ENCODE peak calls at places on chromosomes 13 and 19, in five cellular contexts. B, R, P, T and C are unnamed samples.

GRCh38 chr19:15595069-15595468 is 19.9 kb upstream of the CYP4F8 start:
- DNase-seq in P (no peak), B (no peak), T (no peak), R (no peak), C (no peak)

GRCh38 chr19:11479470-11480080 is 1.3 kb downstream of the ELAVL3 start:
- DNase-seq in R (no peak), B (no peak), T (no peak), P (no peak), C (no peak)

GRCh38 chr13:90868321-90868920 is 479.1 kb upstream of the MIR17HG start:
- DNase-seq in B (no peak), T (peak), R (no peak), P (no peak), C (no peak)

GRCh38 chr13:91031508-91031907 is 316.0 kb upstream of the MIR17HG start:
- DNase-seq in R (no peak), T (no peak), P (no peak), B (no peak), C (no peak)

GRCh38 chr13:97492257-97492656 is 58.3 kb downstream of the RAP2A start:
- DNase-seq in T (no peak), R (no peak), B (no peak), P (no peak), C (no peak)

GRCh38 chr13:107993239-107993948 is 221.9 kb downstream of the LIG4 start:
- DNase-seq in T (no peak), R (no peak), P (no peak), B (no peak), C (no peak)

GRCh38 chr13:98651716-98652115 is 74.8 kb upstream of the STK24 start:
- DNase-seq in B (no peak), P (no peak), R (no peak), T (no peak), C (no peak)

GRCh38 chr19:19445911-19446361 is 40.5 kb downstream of the GATAD2A start:
- DNase-seq in R (no peak), T (no peak), B (no peak), P (no peak), C (no peak)

GRCh38 chr19:1745589-1746031 is 7.7 kb upstream of the ONECUT3 start:
- DNase-seq in B (no peak), R (no peak), P (no peak), T (peak), C (no peak)

GRCh38 chr13:48437381-48437780 is 24.5 kb upstream of the LPAR6 start:
- DNase-seq in T (peak), R (peak), B (no peak), P (no peak), C (no peak)

GRCh38 chr13:33381906-33382305 is 96.4 kb upstream of the STARD13 start:
- DNase-seq in P (no peak), T (no peak), R (no peak), B (no peak), C (no peak)

GRCh38 chr13:19023115-19023514 is 158.5 kb downstream of the TUBA3C start:
- DNase-seq in P (no peak), R (no peak), T (no peak), B (no peak), C (no peak)

GRCh38 chr19:33448159-33448516 is 73.5 kb downstream of the PEPD start:
- DNase-seq in P (peak), R (no peak), B (no peak), T (no peak), C (no peak)

GRCh38 chr19:33446156-33446917 is 72.8 kb downstream of the CEBPG start:
- DNase-seq in R (no peak), T (no peak), B (no peak), P (peak), C (no peak)

GRCh38 chr19:33445752-33446070 is 72.2 kb downstream of the CEBPG start:
- DNase-seq in R (no peak), B (no peak), T (no peak), P (peak), C (no peak)

GRCh38 chr19:33446918-33447293 is 73.4 kb downstream of the CEBPG start:
- DNase-seq in T (no peak), B (no peak), R (no peak), P (peak), C (no peak)

DNA sequence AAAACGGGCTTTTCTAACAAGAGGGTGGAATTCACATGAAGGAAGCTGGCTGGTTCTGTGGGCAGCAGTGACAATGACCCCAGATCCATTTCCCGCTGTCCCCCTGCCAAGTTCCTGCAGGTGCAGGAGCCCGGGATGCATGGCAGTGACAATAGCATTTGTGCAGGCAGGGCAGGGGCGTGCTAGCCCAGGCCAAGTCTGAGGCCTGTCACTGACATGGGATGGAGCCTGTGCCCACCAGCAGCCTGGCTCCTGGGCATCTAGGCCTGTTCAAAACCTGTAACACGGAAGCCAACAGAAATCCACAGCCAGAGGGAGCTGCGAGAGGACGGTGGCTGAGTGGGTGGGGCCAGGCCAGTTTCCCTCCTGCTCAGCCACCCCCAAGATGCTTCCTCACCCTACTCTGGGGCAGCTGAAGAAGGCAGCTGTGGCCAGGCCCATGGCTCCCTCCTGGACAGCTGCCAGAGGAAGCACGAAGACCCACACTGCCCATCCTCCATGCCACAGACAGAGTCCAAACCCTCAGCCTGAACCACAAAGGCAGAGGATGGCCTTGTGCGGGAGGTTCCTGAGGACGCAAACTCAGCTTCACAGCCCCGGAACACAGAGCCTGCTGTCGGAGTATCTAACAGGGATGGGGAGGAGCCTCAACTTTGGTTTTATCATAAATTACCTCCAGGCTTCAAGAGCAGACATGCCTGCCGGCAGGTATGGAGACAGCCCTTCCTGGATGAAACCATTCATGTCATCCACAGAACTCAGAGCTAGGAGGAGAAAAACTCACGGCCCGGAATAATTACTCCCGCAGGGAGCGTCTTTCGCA is 74.0 kb downstream of the CEBPG start:
- DNase-seq in B (no peak), P (peak), R (no peak), T (no peak), C (no peak)
- TF ChIP-seq CTCF in B (no peak), P (no peak), R (no peak), T (no peak), C (no peak)

GRCh38 chr19:46571495-46571894 is 29.6 kb upstream of the CALM3 start:
- DNase-seq in T (peak), R (peak), P (no peak), B (no peak), C (no peak)
- TF ChIP-seq CTCF in T (peak), R (no peak), P (no peak), B (peak), C (no peak)

DNA sequence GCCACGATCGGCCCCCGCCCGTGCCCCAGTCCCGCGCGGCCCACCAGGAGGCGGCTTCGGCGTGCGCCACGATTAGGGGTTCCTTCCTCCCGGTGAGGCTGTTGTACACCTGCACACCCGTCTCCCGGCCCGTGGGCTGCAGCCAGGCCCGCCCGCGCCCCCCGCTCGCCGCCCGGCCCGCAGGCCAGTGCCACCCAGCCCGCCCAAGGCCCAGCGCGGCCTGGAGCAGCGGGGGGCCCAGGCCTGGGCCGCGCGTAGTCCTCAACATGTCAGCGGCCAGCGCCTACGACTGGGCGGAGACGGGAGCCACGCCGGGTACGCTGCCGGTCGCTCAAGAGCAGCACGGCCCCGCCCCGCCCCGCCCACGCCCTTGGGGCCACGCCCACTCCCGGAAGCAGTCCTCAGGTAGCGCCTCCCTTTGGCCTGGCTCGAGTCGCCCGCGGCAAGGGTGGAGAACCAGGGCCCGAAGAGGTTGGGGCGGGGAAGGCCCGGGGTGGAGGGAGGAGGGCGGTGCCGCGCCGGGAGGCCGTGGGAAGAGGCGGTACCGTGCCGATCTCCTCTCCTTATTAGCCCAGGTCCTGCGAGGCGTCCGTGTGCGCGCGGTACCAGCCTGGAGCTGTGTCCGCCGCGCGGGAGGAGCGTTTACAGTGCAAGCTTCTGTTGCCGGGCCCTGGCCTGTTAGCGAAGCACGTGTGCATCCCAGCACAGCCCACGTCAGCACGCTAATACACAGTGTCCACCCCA is at the start of gene CARS2:
- DNase-seq in P (peak), T (peak), R (peak), B (peak), C (peak)
- TF ChIP-seq CTCF in P (peak), T (peak), R (peak), B (no peak), C (no peak)

GRCh38 chr13:114074671-114075315 is 57.6 kb downstream of the RASA3 start:
- DNase-seq in R (no peak), T (no peak), P (peak), B (no peak), C (no peak)

GRCh38 chr13:114077121-114077937 is 55.1 kb downstream of the RASA3 start:
- DNase-seq in B (no peak), P (peak), T (no peak), R (no peak), C (no peak)

GRCh38 chr13:114077938-114078335 is 54.5 kb downstream of the RASA3 start:
- DNase-seq in B (no peak), T (peak), R (no peak), P (peak), C (no peak)

GRCh38 chr13:114073881-114074551 is 58.4 kb downstream of the RASA3 start:
- DNase-seq in B (no peak), R (no peak), T (no peak), P (peak), C (no peak)

DNA sequence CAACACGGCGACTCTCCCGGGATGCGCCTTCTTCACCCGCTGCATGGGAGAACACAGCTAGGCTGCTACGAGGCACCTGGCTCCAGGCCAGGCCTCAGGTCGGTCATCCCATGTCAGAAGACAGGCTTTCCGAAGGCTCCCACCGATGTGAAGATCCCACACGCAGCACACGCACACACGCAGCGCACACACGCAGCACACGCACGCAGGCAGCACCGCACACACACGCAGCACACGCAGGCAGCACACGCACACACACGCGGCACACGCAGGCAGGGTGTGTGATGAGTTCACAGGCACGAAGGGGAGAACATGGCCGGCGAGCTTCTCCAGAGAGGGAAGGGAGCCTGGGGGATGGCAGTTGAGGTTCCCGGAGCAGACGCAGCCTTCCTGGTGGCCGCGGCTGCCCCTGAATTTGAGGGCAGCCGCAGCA is 56.1 kb downstream of the RASA3 start:
- DNase-seq in T (no peak), P (peak), B (no peak), R (no peak), C (no peak)
- TF ChIP-seq CTCF in T (no peak), P (no peak), B (no peak), R (no peak), C (no peak)

GRCh38 chr19:29478578-29479565 is 46.9 kb upstream of the VSTM2B start:
- DNase-seq in B (no peak), R (no peak), T (no peak), P (no peak), C (no peak)
- TF ChIP-seq CTCF in B (peak), R (peak), T (peak), P (peak), C (no peak)

GRCh38 chr19:38497907-38498306 is 64.4 kb downstream of the RYR1 start:
- DNase-seq in B (no peak), T (no peak), R (no peak), P (no peak), C (no peak)

GRCh38 chr19:38499532-38499931 is 66.0 kb downstream of the RYR1 start:
- DNase-seq in R (no peak), B (no peak), P (no peak), T (no peak), C (no peak)

GRCh38 chr19:38496603-38497487 is 63.4 kb downstream of the RYR1 start:
- DNase-seq in T (no peak), P (no peak), B (no peak), R (no peak), C (no peak)

GRCh38 chr19:38502410-38503143 is 69.1 kb downstream of the RYR1 start:
- DNase-seq in B (no peak), T (no peak), R (no peak), P (no peak), C (no peak)

DNA sequence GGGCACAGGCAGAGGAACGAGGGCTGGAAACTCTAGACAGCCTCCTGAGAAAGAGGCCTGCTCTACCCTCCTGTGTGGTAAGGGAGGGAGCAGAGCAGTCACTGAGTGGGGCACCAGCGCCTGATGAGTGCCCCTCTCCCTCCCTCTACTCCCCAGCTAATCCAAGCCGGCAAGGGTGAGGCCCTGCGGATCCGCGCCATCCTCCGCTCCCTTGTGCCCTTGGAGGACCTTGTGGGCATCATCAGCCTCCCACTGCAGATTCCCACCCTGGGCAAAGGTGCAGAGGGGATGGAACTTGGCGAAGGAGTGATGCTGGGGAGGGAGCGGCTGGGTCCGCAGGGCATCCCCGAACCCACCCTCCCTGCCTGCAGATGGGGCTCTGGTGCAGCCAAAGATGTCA is 67.0 kb downstream of the RYR1 start:
- DNase-seq in B (no peak), R (no peak), T (no peak), P (no peak), C (no peak)
- TF ChIP-seq CTCF in B (no peak), R (no peak), T (no peak), P (no peak), C (no peak)

DNA sequence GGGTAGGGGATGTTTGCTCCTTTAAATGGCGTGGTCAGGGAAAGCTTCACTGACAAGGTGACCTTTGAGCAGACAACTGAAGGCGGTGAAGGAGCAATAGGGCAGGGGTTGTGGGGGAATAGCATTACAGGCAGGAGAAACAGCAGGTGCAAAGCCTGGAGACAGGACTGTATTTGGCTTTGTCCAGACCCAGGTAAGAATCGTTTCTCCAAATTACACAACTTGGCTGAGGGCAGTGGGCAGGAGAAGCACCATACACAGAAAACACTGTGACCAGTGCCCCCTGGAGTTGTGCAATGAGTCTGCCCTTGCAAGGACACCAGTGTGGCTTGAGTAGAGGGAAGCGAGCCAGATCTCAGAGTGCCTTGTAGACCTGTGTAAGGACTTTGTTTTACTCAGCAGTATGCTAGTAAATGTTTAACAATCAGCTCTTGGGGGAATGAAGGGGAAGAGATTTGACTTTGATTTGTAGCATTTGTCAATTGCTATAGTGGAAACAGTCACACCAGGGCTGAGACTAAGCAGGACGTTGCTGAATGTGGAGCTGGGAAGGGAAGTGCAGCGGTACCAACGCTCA is 360.0 kb downstream of the DCT start:
- DNase-seq in P (peak), B (no peak), R (no peak), T (no peak), C (no peak)
- TF ChIP-seq CTCF in P (peak), B (no peak), R (no peak), T (no peak), C (no peak)

GRCh38 chr19:49472936-49473335 is 1.1 kb upstream of the FLT3LG start:
- DNase-seq in P (no peak), B (no peak), T (no peak), R (no peak), C (no peak)

GRCh38 chr19:49468746-49469447 is 5.1 kb upstream of the FLT3LG start:
- DNase-seq in R (peak), B (no peak), T (peak), P (no peak), C (peak)

GRCh38 chr19:49468199-49468598 is 5.8 kb upstream of the FLT3LG start:
- DNase-seq in R (no peak), T (no peak), P (no peak), B (no peak), C (no peak)

GRCh38 chr19:49470615-49470978 is 3.4 kb upstream of the FLT3LG start:
- DNase-seq in R (no peak), T (no peak), P (no peak), B (no peak), C (no peak)

DNA sequence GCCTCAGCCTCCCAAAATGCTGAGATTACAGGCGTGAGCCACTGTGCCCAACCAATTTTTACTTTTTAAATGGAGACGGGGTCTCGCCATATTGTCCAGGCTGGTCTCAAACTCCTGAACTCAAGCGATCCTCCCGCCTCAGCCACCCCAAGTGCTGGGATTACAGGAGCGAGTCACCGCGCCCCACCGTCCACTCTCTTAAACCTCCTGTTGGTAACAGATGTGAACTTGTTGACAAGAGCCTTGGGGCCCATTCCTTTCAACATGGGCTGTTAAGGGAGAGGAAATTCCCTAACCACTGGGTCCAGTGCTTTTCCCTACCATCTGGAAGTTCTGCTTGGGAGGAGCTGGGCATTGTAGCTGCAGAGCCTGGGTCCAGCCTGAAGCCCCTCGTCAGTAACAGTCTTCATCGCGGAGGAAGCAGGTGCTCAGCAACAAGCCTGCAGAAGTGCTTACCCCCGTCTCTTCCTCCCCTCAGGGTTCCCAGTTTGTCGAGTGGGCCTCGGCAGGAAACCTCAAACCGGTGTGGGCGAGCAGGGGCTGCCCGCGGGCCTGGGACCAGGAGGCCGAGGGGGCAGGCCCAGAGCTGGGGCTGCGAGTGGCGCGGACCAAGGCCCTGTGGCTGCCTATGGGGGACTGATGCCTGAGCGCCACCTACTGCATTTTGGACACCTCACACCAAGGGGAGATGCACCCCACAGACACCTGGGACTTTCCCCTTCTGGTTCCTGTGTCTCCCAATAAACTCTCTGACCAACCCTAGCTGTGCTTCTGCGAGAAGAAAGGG is 4.0 kb upstream of the FLT3LG start:
- DNase-seq in B (no peak), R (no peak), T (no peak), P (no peak), C (peak)
- TF ChIP-seq CTCF in B (no peak), R (no peak), T (no peak), P (peak), C (peak)